ENCODE peak calls at places on chromosomes 12 and 14, in ten cellular contexts. B, C, A, H, R, K, F, M, J and U are unnamed samples.
A peak's percentile ranks its signal among the peaks of the same experiment; 100 is the strongest.

GRCh38 chr14:60944206-60944605 is 36.7 kb downstream of the TRMT5 start:
- DNase-seq in R (no peak), K (no peak), M (no peak), F (no peak), A (no peak), J (no peak), H (no peak), C (no peak), B (no peak), U (no peak)

GRCh38 chr12:132772551-132772950 is 10.9 kb upstream of the ANKLE2 start:
- DNase-seq in F (no peak), R (peak; percentile 84), C (no peak), H (no peak), B (no peak), M (no peak), K (no peak), J (peak; percentile 55), A (no peak), U (peak; percentile 89)

GRCh38 chr12:45634273-45634917 is 95.1 kb upstream of the ARID2 start:
- DNase-seq in H (no peak), K (no peak), R (no peak), J (no peak), A (no peak), F (no peak), B (no peak), M (no peak), C (no peak), U (peak; percentile 43)

GRCh38 chr12:4303750-4304149 is 17.3 kb upstream of the TIGAR start:
- DNase-seq in K (no peak), A (no peak), H (no peak), F (no peak), M (no peak), C (no peak), B (no peak), R (no peak), J (no peak), U (no peak)

GRCh38 chr12:78118486-78118885 is 287.8 kb downstream of the NAV3 start:
- DNase-seq in C (no peak), F (no peak), K (no peak), M (no peak), R (no peak), J (no peak), B (no peak), A (no peak), H (peak; percentile 27), U (no peak)

GRCh38 chr12:114192013-114192412 is 213.9 kb downstream of the TBX5 start:
- DNase-seq in R (no peak), H (no peak), A (no peak), B (no peak), F (no peak), J (no peak), C (no peak), K (no peak), M (no peak), U (no peak)

GRCh38 chr14:51367600-51367931 is 127.5 kb downstream of the TMX1 start:
- DNase-seq in A (no peak), B (no peak), K (peak; percentile 94), R (no peak), H (peak; percentile 83), C (no peak), J (no peak), M (peak; percentile 54), F (no peak), U (no peak)

GRCh38 chr12:66744956-66745383 is 66.1 kb upstream of the GRIP1 start:
- DNase-seq in C (no peak), R (no peak), F (no peak), H (no peak), K (no peak), A (no peak), M (no peak), J (no peak), B (no peak), U (no peak)

DNA sequence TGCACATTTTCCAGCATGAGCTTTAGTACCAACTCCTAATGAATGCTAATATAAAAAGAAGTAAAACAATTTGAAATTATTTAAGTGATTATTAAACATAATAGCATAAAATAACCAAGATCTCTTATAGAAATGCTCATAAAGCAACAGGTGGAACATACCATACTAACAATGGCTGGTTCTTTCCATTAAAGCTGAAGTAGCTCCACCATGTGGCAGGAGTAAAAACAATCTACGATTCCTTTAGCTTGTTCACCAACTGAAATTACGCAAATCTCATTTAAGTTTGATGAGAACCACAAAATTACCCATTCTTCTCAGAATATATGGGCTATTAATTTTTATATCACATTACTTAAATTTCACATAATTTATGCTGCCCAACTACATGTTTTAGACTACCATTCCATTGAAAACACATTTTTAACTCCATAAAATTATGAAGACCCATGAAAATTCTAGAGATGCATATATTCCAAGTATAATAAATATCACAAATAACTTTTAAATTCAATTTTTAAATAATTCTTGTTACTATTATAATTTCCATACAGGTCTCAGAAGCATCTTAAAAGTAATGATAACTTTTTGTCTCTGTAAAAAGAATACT is 213.6 kb downstream of the DAD1 start:
- DNase-seq in J (no peak), R (peak; percentile 54), F (no peak), B (no peak), C (peak; percentile 50), H (peak; percentile 68), A (no peak), K (no peak), M (peak; percentile 41), U (peak; percentile 34)
- TF ChIP-seq CTCF in J (peak; percentile 46), R (peak; percentile 79), F (peak; percentile 49), B (no peak), C (no peak), H (peak; percentile 79), A (peak; percentile 75), K (peak; percentile 59), M (peak; percentile 62), U (peak; percentile 61)

GRCh38 chr12:85639834-85640233 is 196.4 kb downstream of the RASSF9 start:
- DNase-seq in F (no peak), B (no peak), C (no peak), R (no peak), H (no peak), A (no peak), M (no peak), K (no peak), J (no peak), U (no peak)

GRCh38 chr12:85641796-85642195 is 194.4 kb downstream of the RASSF9 start:
- DNase-seq in A (no peak), K (no peak), B (no peak), F (no peak), R (no peak), J (no peak), H (peak; percentile 28), M (peak; percentile 10), C (no peak), U (no peak)

GRCh38 chr12:85642288-85642687 is 193.9 kb downstream of the RASSF9 start:
- DNase-seq in C (no peak), J (no peak), F (no peak), H (no peak), M (no peak), B (no peak), A (no peak), K (no peak), R (no peak), U (no peak)

GRCh38 chr12:85644508-85644907 is 191.7 kb downstream of the RASSF9 start:
- DNase-seq in H (peak; percentile 21), J (no peak), F (no peak), R (no peak), M (no peak), A (no peak), B (no peak), K (no peak), C (no peak), U (no peak)

DNA sequence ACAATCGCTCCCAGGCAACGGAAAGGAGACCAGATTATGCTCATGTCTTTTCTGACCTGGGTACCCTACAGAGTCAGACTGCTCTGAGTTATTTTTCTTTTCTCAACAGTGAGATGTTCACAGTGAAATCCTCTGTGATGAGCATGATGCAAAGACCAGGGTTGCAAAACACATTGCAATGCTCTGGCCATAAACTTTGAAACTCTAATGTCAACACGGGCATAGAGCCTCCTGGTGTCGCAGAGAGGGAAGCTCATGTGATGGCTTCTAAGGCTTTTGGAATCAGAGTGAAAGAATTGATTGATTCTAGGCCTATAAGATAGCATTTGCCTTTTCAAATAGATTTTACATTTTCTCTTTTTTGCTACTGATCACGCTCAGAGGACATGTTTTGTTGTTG is 193.4 kb downstream of the RASSF9 start:
- DNase-seq in R (no peak), A (no peak), J (no peak), F (no peak), H (peak; percentile 78), M (no peak), C (no peak), B (no peak), K (no peak), U (no peak)
- TF ChIP-seq CTCF in R (no peak), A (peak; percentile 7), J (no peak), F (no peak), H (peak; percentile 61), M (peak; percentile 54), C (no peak), B (no peak), K (peak; percentile 79), U (no peak)

DNA sequence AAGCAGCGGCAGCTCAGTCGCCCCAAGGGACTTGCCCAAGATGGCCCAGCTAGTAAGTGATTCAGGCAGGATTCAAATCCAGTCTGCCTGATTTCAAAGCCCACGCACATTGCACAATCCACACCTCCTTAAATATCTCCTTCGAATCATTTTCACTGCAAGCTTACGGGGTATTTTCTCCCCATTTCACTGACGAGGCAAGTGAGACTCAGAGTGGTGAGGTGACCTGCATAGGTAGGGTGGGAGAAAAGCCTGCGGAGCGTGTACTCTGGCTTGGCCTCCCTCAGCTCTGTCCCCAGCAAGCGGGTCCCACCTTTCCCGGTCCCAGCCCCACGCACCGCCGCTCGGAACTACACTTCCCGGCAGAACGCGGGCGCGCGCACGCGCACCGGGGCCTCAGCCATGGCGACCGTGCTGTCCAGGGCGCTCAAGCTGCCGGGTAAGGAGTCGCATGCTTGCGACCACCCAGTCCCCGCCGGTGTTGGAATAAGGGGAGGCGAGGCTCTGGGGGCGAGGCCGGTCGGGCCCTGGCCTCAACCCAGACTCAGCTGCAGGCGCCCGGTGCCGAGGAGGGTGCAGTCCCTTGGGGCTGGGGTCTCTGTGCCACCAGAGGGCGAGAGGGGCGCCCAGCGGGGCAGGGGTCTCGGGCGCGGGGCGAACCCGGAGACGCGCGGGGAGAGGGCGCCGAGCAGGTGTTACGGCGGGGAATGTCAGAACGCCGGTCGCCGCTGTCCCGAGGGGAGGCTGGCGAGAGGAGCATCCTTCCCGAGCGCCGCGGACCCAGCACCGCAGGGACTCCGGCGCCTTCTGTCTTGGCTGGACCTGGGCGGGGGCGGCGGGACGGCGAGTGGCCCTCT is at the start of gene FAM234B:
- DNase-seq in J (peak; percentile 73), H (peak; percentile 62), A (peak; percentile 18), M (peak; percentile 56), F (peak; percentile 79), B (peak; percentile 70), K (no peak), C (peak; percentile 81), R (peak; percentile 82), U (peak; percentile 88)
- TF ChIP-seq CTCF in J (no peak), H (no peak), A (peak; percentile 22), M (no peak), F (no peak), B (peak; percentile 13), K (peak; percentile 19), C (no peak), R (no peak), U (no peak)

DNA sequence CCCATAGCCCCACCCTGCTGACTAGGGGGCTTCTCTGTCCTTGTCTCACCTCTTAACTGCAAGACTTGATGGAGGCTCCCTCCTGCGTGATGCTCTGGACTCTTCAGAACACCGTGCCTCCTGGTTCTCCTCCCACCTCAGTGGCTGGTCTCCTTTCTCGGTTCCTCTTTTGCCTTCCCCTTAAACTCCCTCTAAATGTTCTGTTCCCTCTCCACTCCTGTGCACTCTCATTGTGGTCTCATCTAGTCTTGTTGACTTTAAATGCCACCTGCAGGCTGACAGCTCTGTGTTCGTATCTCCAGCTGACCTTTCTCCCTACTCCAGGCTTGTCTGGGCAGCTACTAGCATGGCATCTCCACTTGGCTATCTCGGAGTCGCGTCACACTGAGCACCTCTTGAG is 28.3 kb downstream of the DYNC1H1 start:
- DNase-seq in A (no peak), M (no peak), J (peak; percentile 25), C (no peak), R (peak; percentile 74), K (no peak), B (no peak), H (no peak), F (no peak), U (peak; percentile 72)
- TF ChIP-seq CTCF in A (no peak), M (no peak), J (no peak), C (no peak), R (peak; percentile 21), K (no peak), B (no peak), H (no peak), F (no peak), U (no peak)